ENCODE peak calls at places on chromosomes 16 and 17, in ten cellular contexts. Q is KG1; F is prostate gland; O is aorta; D is stromal cell of bone marrow; I is neural progenitor cell; P is CD8-positive, alpha-beta T cell; V is NCI-H774; R is astrocyte of the hippocampus; C is germinal center. X is an unnamed sample.
A peak's percentile ranks its signal among the peaks of the same experiment; 100 is the strongest.

GRCh38 chr17:34974179-34974578 is 6.1 kb upstream of the LIG3 start:
- DNase-seq in Q (no peak), P (no peak), O (no peak), C (no peak), V (no peak), D (no peak), I (no peak), F (no peak), R (no peak), X (no peak)

GRCh38 chr17:7922499-7923289 is 6.6 kb upstream of the RNF227 start:
- DNase-seq in V (peak; percentile 38), Q (no peak), O (peak; percentile 92), C (peak; percentile 81), F (peak; percentile 78), D (peak; percentile 61), I (peak; percentile 90), R (peak; percentile 85), P (peak; percentile 65), X (no peak)

GRCh38 chr17:82816358-82816757 is 23.5 kb downstream of the ZNF750 start:
- DNase-seq in Q (no peak), D (no peak), F (no peak), O (no peak), V (no peak), P (no peak), R (no peak), I (no peak), C (no peak), X (no peak)

GRCh38 chr17:46009681-46010596 is 10.9 kb downstream of the STH start:
- DNase-seq in Q (no peak), P (no peak), R (no peak), D (peak; percentile 73), C (no peak), V (no peak), O (no peak), I (no peak), F (no peak), X (no peak)

GRCh38 chr16:89787365-89787805 is 29.1 kb downstream of the FANCA start:
- DNase-seq in O (no peak), P (no peak), F (no peak), D (no peak), I (no peak), V (no peak), C (no peak), Q (no peak), R (no peak), X (no peak)

GRCh38 chr16:24612656-24613055 is 73.3 kb downstream of the RBBP6 start:
- DNase-seq in O (no peak), P (no peak), I (no peak), V (no peak), Q (no peak), R (no peak), C (no peak), F (no peak), D (no peak), X (no peak)

GRCh38 chr16:878071-878784 is 77.7 kb upstream of the GNG13 start:
- DNase-seq in R (peak; percentile 51), P (no peak), Q (no peak), F (no peak), D (no peak), V (no peak), O (peak; percentile 21), C (peak; percentile 51), I (peak; percentile 63), X (no peak)

GRCh38 chr17:17121162-17121561 is 78.9 kb downstream of the MPRIP start:
- DNase-seq in P (no peak), C (no peak), V (no peak), O (no peak), F (no peak), I (no peak), R (no peak), Q (no peak), D (no peak), X (no peak)

GRCh38 chr17:44203731-44204452 is 4.2 kb upstream of the ATXN7L3 start:
- DNase-seq in F (no peak), Q (peak; percentile 54), I (peak; percentile 69), C (peak; percentile 71), O (no peak), V (peak; percentile 33), P (no peak), R (peak; percentile 58), D (no peak), X (no peak)

GRCh38 chr17:83079340-83079747 is at the start of gene METRNL:
- DNase-seq in V (peak; percentile 26), Q (no peak), R (peak; percentile 89), C (peak; percentile 90), D (peak; percentile 47), P (no peak), F (peak; percentile 68), I (peak; percentile 87), O (peak; percentile 89), X (no peak)

GRCh38 chr16:23119570-23119969 is 29.7 kb downstream of the USP31 start:
- DNase-seq in F (no peak), P (no peak), O (no peak), R (peak; percentile 31), I (no peak), V (no peak), D (no peak), C (no peak), Q (no peak), X (peak; percentile 51)

GRCh38 chr16:53036066-53036465 is 16.6 kb downstream of the CHD9NB start:
- DNase-seq in D (no peak), V (no peak), F (no peak), R (no peak), Q (no peak), I (no peak), O (no peak), C (no peak), P (no peak), X (no peak)

GRCh38 chr16:3640207-3640606 is 14.3 kb upstream of the DNASE1 start:
- DNase-seq in V (no peak), I (no peak), P (no peak), D (no peak), R (no peak), Q (no peak), C (no peak), O (no peak), F (no peak), X (no peak)

GRCh38 chr16:65583498-65583897 is 461.6 kb upstream of the CDH11 start:
- DNase-seq in P (no peak), D (no peak), O (no peak), I (no peak), F (no peak), C (no peak), V (no peak), Q (no peak), R (no peak), X (no peak)

GRCh38 chr16:72124761-72125634 is 31.4 kb downstream of the DHX38 start:
- DNase-seq in F (peak; percentile 54), Q (peak; percentile 17), P (peak; percentile 28), V (peak; percentile 42), C (peak; percentile 62), D (peak; percentile 53), R (peak; percentile 88), O (peak; percentile 84), I (peak; percentile 80), X (no peak)

GRCh38 chr17:17264430-17264829 is 16.6 kb downstream of the COPS3 start:
- DNase-seq in I (no peak), V (no peak), C (no peak), F (no peak), P (no peak), Q (no peak), O (no peak), D (no peak), R (no peak), X (no peak)

GRCh38 chr17:75753514-75754377 is 11.2 kb downstream of the GALK1 start:
- DNase-seq in C (peak; percentile 85), D (peak; percentile 27), P (peak; percentile 44), F (no peak), I (peak; percentile 89), Q (no peak), O (peak; percentile 83), R (peak; percentile 79), V (no peak), X (no peak)

GRCh38 chr16:78729687-78730086 is 630.2 kb downstream of the WWOX start:
- DNase-seq in C (no peak), O (no peak), D (no peak), V (no peak), F (no peak), Q (no peak), I (no peak), R (no peak), P (no peak), X (no peak)